ENCODE peak calls at places on chromosome 6, in eight cellular contexts. W is CD8-positive, alpha-beta memory T cell; A is small intestine; E is astrocyte; K is ovary; C is mucosa of descending colon; U is psoas muscle; O is heart right ventricle. F is an unnamed sample. For H3K4me1, the result is how much of the 10 kb centered on the place peaks cover.

GRCh38 chr6:169971171-169971861 is 219.9 kb downstream of the ERMARD start:
- DNase-seq in O (no peak), W (peak), A (no peak), C (no peak), E (no peak), K (peak), U (no peak), F (peak)

GRCh38 chr6:132669690-132670291 is 10.8 kb upstream of the TAAR1 start:
- DNase-seq in E (no peak), K (no peak), W (no peak), A (peak), U (no peak), C (no peak), O (no peak), F (no peak)

GRCh38 chr6:41021832-41022231 is 17.2 kb downstream of the UNC5CL start:
- DNase-seq in K (peak), U (no peak), W (no peak), C (no peak), E (peak), A (no peak), O (peak), F (peak)

GRCh38 chr6:29553268-29554057 is 6.1 kb downstream of the UBD start:
- DNase-seq in U (peak), K (no peak), C (peak), A (no peak), E (peak), O (peak), W (no peak), F (no peak)

GRCh38 chr6:106102034-106102433 is 15.9 kb downstream of the PRDM1 start:
- DNase-seq in K (no peak), W (no peak), C (no peak), A (no peak), E (no peak), O (no peak), U (no peak), F (no peak)

GRCh38 chr6:152720964-152721363 is 23.3 kb downstream of the MYCT1 start:
- DNase-seq in E (peak), K (no peak), A (no peak), O (no peak), W (no peak), C (no peak), U (no peak), F (no peak)

GRCh38 chr6:112983741-112984221 is 636.7 kb downstream of the RFPL4B start:
- DNase-seq in C (no peak), A (peak), O (no peak), E (no peak), U (no peak), W (no peak), K (no peak), F (no peak)

GRCh38 chr6:149140137-149140909 is 177.2 kb upstream of the TAB2 start:
- DNase-seq in E (no peak), W (peak), K (no peak), O (no peak), U (no peak), C (peak), A (no peak), F (no peak)

GRCh38 chr6:167768471-167769215 is 58.1 kb upstream of the AFDN start:
- DNase-seq in O (no peak), W (no peak), C (no peak), K (no peak), U (no peak), A (no peak), E (no peak), F (no peak)

GRCh38 chr6:27797960-27798359 is 114.2 kb downstream of the OR2B2 start:
- DNase-seq in C (no peak), U (no peak), K (no peak), E (no peak), O (no peak), A (no peak), W (no peak), F (no peak)

GRCh38 chr6:158688860-158689259 is 39.0 kb downstream of the SYTL3 start:
- DNase-seq in O (no peak), K (no peak), C (no peak), A (no peak), W (no peak), U (no peak), E (no peak), F (peak)

GRCh38 chr6:72621243-72622093 is at the start of gene KCNQ5:
- DNase-seq in C (peak), A (no peak), U (peak), E (no peak), W (peak), O (no peak), K (no peak), F (no peak)

DNA sequence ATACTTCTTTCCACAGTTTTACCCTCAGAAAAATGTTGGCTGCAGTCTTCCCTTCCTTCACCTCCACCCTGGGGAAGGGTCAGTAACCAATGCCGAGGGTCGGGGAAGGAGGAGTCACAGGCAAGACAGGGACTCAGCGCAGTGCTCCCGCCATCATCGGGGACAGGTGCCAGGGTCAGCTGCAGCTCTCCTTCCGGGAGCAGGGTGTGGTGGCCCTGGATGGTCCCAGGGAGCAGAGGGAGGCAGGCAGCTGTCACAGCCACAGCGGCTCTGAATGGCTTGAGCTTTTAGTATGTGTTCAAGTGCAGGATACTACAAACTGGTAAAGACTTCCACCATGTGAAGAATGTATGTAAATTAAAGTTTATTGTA is 26.0 kb upstream of the PI16 start:
- DNase-seq in K (peak), W (no peak), U (peak), O (no peak), C (peak), E (no peak), A (peak), F (no peak)
- H3K4me1 ChIP-seq in K (under half), W (under half), U (under half), O (under half), C (under half), E (under half), A (under half), F (under half)

GRCh38 chr6:187252-187840 is 104.9 kb upstream of the DUSP22 start:
- DNase-seq in U (no peak), A (no peak), K (no peak), C (no peak), W (no peak), O (no peak), E (no peak), F (peak)
- H3K4me1 ChIP-seq in U (under half), A (under half), K (under half), C (under half), W (under half), O (under half), E (under half), F (under half)

DNA sequence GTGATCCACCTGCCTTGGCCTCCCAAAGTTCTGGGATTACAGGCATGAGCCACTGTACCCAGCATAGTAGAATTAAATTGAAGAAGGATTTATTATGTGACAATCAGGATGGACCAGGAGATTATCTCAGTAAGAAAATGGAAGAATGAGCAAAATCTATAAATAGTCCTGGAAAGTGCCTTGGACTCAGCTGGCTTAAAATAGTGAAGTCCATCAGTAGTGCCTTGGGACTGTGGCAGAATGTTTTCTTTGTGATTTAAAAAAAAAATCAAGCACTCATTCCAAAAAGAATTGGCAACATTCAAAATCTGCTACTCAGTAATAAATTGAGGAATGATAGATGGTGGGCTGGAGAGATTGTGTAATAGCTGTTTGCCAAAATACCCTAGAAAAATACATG is 37.1 kb upstream of the MAS1 start:
- DNase-seq in A (no peak), C (no peak), K (no peak), U (no peak), W (no peak), O (no peak), E (no peak), F (no peak)
- H3K4me1 ChIP-seq in A (under half), C (under half), K (under half), U (under half), W (under half), O (under half), E (under half), F (under half)

DNA sequence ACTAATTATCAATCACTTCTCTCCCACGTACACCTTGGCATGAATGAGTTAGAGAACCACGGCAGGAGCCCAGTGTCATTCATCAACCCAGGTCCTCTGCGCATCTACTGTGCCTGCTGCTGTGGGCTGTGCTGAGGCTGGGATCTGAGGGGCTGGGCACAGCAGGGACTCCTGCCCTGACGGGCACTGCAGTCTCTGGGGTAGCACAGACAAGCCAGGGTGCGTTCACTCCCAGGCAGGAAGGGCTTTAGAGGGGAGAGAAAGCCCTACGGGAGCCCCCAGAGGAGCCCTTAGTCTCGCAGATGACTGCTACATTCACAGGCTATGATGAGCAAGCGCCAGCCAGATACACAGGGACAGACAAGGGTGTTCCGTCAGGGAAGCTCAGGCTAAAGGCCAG is 8.1 kb upstream of the RPS6KA2 start:
- DNase-seq in O (no peak), W (no peak), U (no peak), A (no peak), C (no peak), E (no peak), K (no peak), F (no peak)
- H3K4me1 ChIP-seq in O (under half), W (under half), U (under half), A (under half), C (under half), E (under half), K (under half), F (under half)

GRCh38 chr6:98470821-98471220 is 363.6 kb upstream of the POU3F2 start:
- DNase-seq in O (no peak), U (no peak), E (no peak), W (no peak), K (no peak), A (no peak), C (no peak), F (no peak)

GRCh38 chr6:98467902-98468301 is 366.5 kb upstream of the POU3F2 start:
- DNase-seq in E (no peak), C (no peak), A (no peak), K (no peak), O (no peak), U (no peak), W (no peak), F (no peak)

GRCh38 chr6:98467091-98467490 is 367.3 kb upstream of the POU3F2 start:
- DNase-seq in U (no peak), O (no peak), E (peak), W (no peak), C (no peak), A (no peak), K (no peak), F (no peak)

GRCh38 chr6:98469146-98469545 is 365.2 kb upstream of the POU3F2 start:
- DNase-seq in K (no peak), C (no peak), E (peak), U (no peak), A (no peak), W (no peak), O (no peak), F (no peak)

DNA sequence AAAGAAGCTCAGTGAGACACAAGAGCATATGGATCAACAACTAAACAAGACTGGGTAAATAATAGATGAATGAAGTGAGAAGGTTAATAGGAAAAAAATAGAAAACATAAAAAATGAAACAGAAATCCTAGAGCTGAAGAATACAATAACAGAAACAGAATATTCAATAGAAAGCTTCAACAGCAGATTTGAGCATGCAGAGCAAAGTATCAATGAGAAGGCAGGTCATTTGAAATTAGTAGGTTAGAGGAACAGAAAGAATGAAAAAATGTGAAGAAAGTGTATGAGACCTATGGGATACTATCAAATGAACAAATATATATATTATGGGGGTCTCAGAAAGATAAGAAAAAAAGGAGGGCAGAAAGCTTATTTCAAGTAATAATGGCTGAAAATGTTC is 362.9 kb upstream of the POU3F2 start:
- DNase-seq in O (no peak), E (no peak), K (no peak), C (no peak), A (no peak), W (no peak), U (no peak), F (no peak)
- H3K4me1 ChIP-seq in O (under half), E (under half), K (under half), C (under half), A (under half), W (under half), U (under half), F (under half)

GRCh38 chr6:130206474-130206873 is 16.3 kb downstream of the SAMD3 start:
- DNase-seq in U (no peak), E (no peak), C (no peak), O (no peak), W (no peak), A (no peak), K (no peak), F (no peak)
- H3K4me1 ChIP-seq in U (under half), E (under half), C (under half), O (under half), W (half or more), A (under half), K (under half), F (under half)

GRCh38 chr6:75481936-75482593 is 11.5 kb downstream of the FILIP1 start:
- DNase-seq in O (no peak), C (no peak), E (peak), A (no peak), W (no peak), K (no peak), U (no peak), F (no peak)
- H3K4me1 ChIP-seq in O (half or more), C (under half), E (under half), A (under half), W (under half), K (under half), U (half or more), F (under half)

F was measured in SJSA1.